ENCODE peak calls at places on chromosome 7, in eight cellular contexts. One of them, this sample, is unnamed.

GRCh38 chr7:132076301-132077049 is 499.8 kb downstream of the PLXNA4 start:
- DNase-seq in K562: no peak
- DNase-seq in stomach: no peak
- DNase-seq in suprapubic skin: no peak
- DNase-seq in transverse colon: no peak
- DNase-seq in upper lobe of left lung: no peak
- DNase-seq in ovary: no peak
- DNase-seq in HepG2: no peak
- DNase-seq in this sample: no peak

GRCh38 chr7:157579425-157579824 is 242.6 kb downstream of the DNAJB6 start:
- DNase-seq in K562: no peak
- DNase-seq in upper lobe of left lung: no peak
- DNase-seq in ovary: no peak
- DNase-seq in suprapubic skin: no peak
- DNase-seq in HepG2: no peak
- DNase-seq in stomach: no peak
- DNase-seq in transverse colon: peak; percentile 57
- DNase-seq in this sample: no peak

GRCh38 chr7:157541295-157541608 is 204.4 kb downstream of the DNAJB6 start:
- DNase-seq in HepG2: no peak
- DNase-seq in transverse colon: no peak
- DNase-seq in K562: no peak
- DNase-seq in suprapubic skin: peak; percentile 29
- DNase-seq in stomach: no peak
- DNase-seq in upper lobe of left lung: no peak
- DNase-seq in ovary: no peak
- DNase-seq in this sample: peak; percentile 50

GRCh38 chr7:17121671-17122070 is 176.8 kb upstream of the AHR start:
- DNase-seq in HepG2: no peak
- DNase-seq in transverse colon: no peak
- DNase-seq in stomach: no peak
- DNase-seq in upper lobe of left lung: no peak
- DNase-seq in K562: no peak
- DNase-seq in suprapubic skin: no peak
- DNase-seq in ovary: no peak
- DNase-seq in this sample: no peak

GRCh38 chr7:90180011-90180585 is 25.8 kb downstream of the STEAP1 start:
- DNase-seq in ovary: no peak
- DNase-seq in stomach: no peak
- DNase-seq in HepG2: peak; percentile 35
- DNase-seq in K562: no peak
- DNase-seq in upper lobe of left lung: no peak
- DNase-seq in suprapubic skin: no peak
- DNase-seq in transverse colon: no peak
- DNase-seq in this sample: no peak

GRCh38 chr7:93890464-93891068 is at the start of gene TFPI2:
- DNase-seq in suprapubic skin: no peak
- DNase-seq in HepG2: peak; percentile 2
- DNase-seq in K562: no peak
- DNase-seq in transverse colon: peak; percentile 14
- DNase-seq in stomach: no peak
- DNase-seq in upper lobe of left lung: peak; percentile 87
- DNase-seq in ovary: peak; percentile 75
- DNase-seq in this sample: peak; percentile 69

GRCh38 chr7:74479961-74480829 is 26.5 kb downstream of the GTF2IRD1 start:
- DNase-seq in HepG2: peak; percentile 62
- DNase-seq in stomach: peak; percentile 86
- DNase-seq in suprapubic skin: peak; percentile 90
- DNase-seq in upper lobe of left lung: peak; percentile 91
- DNase-seq in K562: no peak
- DNase-seq in transverse colon: peak; percentile 79
- DNase-seq in ovary: peak; percentile 86
- DNase-seq in this sample: peak; percentile 96

GRCh38 chr7:108109216-108109908 is 20.8 kb downstream of the LAMB4 start:
- DNase-seq in upper lobe of left lung: no peak
- DNase-seq in HepG2: peak; percentile 34
- DNase-seq in ovary: no peak
- DNase-seq in K562: no peak
- DNase-seq in suprapubic skin: no peak
- DNase-seq in transverse colon: peak; percentile 16
- DNase-seq in stomach: no peak
- DNase-seq in this sample: no peak

GRCh38 chr7:149727541-149728476 is 45.6 kb downstream of the ZNF467 start:
- DNase-seq in suprapubic skin: no peak
- DNase-seq in transverse colon: no peak
- DNase-seq in stomach: no peak
- DNase-seq in upper lobe of left lung: no peak
- DNase-seq in K562: no peak
- DNase-seq in ovary: no peak
- DNase-seq in HepG2: no peak
- DNase-seq in this sample: peak; percentile 56

GRCh38 chr7:95335093-95335492 is 10.8 kb upstream of the PON1 start:
- DNase-seq in upper lobe of left lung: no peak
- DNase-seq in stomach: no peak
- DNase-seq in K562: no peak
- DNase-seq in HepG2: no peak
- DNase-seq in suprapubic skin: no peak
- DNase-seq in ovary: no peak
- DNase-seq in transverse colon: no peak
- DNase-seq in this sample: no peak

GRCh38 chr7:108497082-108497725 is 28.7 kb downstream of the PNPLA8 start:
- DNase-seq in transverse colon: peak; percentile 21
- DNase-seq in stomach: peak; percentile 54
- DNase-seq in K562: peak; percentile 70
- DNase-seq in HepG2: peak; percentile 52
- DNase-seq in ovary: no peak
- DNase-seq in upper lobe of left lung: no peak
- DNase-seq in suprapubic skin: no peak
- DNase-seq in this sample: no peak

GRCh38 chr7:41421056-41421455 is 281.8 kb downstream of the INHBA start:
- DNase-seq in ovary: no peak
- DNase-seq in upper lobe of left lung: no peak
- DNase-seq in HepG2: no peak
- DNase-seq in transverse colon: no peak
- DNase-seq in suprapubic skin: no peak
- DNase-seq in K562: no peak
- DNase-seq in stomach: no peak
- DNase-seq in this sample: no peak

GRCh38 chr7:135362871-135363270 is 129.2 kb downstream of the STRA8 start:
- DNase-seq in upper lobe of left lung: no peak
- DNase-seq in HepG2: no peak
- DNase-seq in ovary: no peak
- DNase-seq in transverse colon: no peak
- DNase-seq in suprapubic skin: no peak
- DNase-seq in K562: peak; percentile 31
- DNase-seq in stomach: no peak
- DNase-seq in this sample: no peak

GRCh38 chr7:95396136-95397032 is at the start of gene PON3:
- DNase-seq in stomach: peak; percentile 27
- DNase-seq in K562: peak; percentile 53
- DNase-seq in upper lobe of left lung: peak; percentile 92
- DNase-seq in suprapubic skin: no peak
- DNase-seq in HepG2: peak; percentile 68
- DNase-seq in transverse colon: peak; percentile 48
- DNase-seq in ovary: peak; percentile 73
- DNase-seq in this sample: peak; percentile 68

GRCh38 chr7:137978464-137979237 is 23.2 kb downstream of the CREB3L2 start:
- DNase-seq in suprapubic skin: no peak
- DNase-seq in ovary: no peak
- DNase-seq in upper lobe of left lung: no peak
- DNase-seq in stomach: no peak
- DNase-seq in transverse colon: peak; percentile 41
- DNase-seq in HepG2: no peak
- DNase-seq in K562: peak; percentile 62
- DNase-seq in this sample: peak; percentile 85

GRCh38 chr7:50146692-50147091 is 53.6 kb upstream of the ZPBP start:
- DNase-seq in ovary: no peak
- DNase-seq in K562: no peak
- DNase-seq in suprapubic skin: no peak
- DNase-seq in upper lobe of left lung: no peak
- DNase-seq in transverse colon: no peak
- DNase-seq in HepG2: no peak
- DNase-seq in stomach: no peak
- DNase-seq in this sample: no peak

GRCh38 chr7:50152486-50152885 is 59.4 kb upstream of the ZPBP start:
- DNase-seq in ovary: no peak
- DNase-seq in upper lobe of left lung: no peak
- DNase-seq in HepG2: no peak
- DNase-seq in suprapubic skin: no peak
- DNase-seq in stomach: no peak
- DNase-seq in K562: no peak
- DNase-seq in transverse colon: no peak
- DNase-seq in this sample: no peak

GRCh38 chr7:50147952-50148351 is 54.9 kb upstream of the ZPBP start:
- DNase-seq in ovary: no peak
- DNase-seq in suprapubic skin: no peak
- DNase-seq in K562: no peak
- DNase-seq in stomach: no peak
- DNase-seq in upper lobe of left lung: no peak
- DNase-seq in transverse colon: no peak
- DNase-seq in HepG2: no peak
- DNase-seq in this sample: no peak

GRCh38 chr7:50151661-50152060 is 58.6 kb upstream of the ZPBP start:
- DNase-seq in HepG2: no peak
- DNase-seq in suprapubic skin: no peak
- DNase-seq in K562: no peak
- DNase-seq in stomach: no peak
- DNase-seq in upper lobe of left lung: no peak
- DNase-seq in transverse colon: no peak
- DNase-seq in ovary: no peak
- DNase-seq in this sample: no peak

GRCh38 chr7:50149364-50149763 is 56.3 kb upstream of the ZPBP start:
- DNase-seq in stomach: no peak
- DNase-seq in suprapubic skin: no peak
- DNase-seq in transverse colon: no peak
- DNase-seq in K562: no peak
- DNase-seq in HepG2: no peak
- DNase-seq in ovary: no peak
- DNase-seq in upper lobe of left lung: no peak
- DNase-seq in this sample: no peak
- H3K27ac ChIP-seq in stomach: no peak overlapping the region
- H3K27ac ChIP-seq in suprapubic skin: no peak overlapping the region
- H3K27ac ChIP-seq in transverse colon: no peak overlapping the region
- H3K27ac ChIP-seq in K562: no peak overlapping the region
- H3K27ac ChIP-seq in HepG2: no peak overlapping the region
- H3K27ac ChIP-seq in ovary: no peak overlapping the region
- H3K27ac ChIP-seq in upper lobe of left lung: no peak overlapping the region
- H3K27ac ChIP-seq in this sample: no peak overlapping the region

DNA sequence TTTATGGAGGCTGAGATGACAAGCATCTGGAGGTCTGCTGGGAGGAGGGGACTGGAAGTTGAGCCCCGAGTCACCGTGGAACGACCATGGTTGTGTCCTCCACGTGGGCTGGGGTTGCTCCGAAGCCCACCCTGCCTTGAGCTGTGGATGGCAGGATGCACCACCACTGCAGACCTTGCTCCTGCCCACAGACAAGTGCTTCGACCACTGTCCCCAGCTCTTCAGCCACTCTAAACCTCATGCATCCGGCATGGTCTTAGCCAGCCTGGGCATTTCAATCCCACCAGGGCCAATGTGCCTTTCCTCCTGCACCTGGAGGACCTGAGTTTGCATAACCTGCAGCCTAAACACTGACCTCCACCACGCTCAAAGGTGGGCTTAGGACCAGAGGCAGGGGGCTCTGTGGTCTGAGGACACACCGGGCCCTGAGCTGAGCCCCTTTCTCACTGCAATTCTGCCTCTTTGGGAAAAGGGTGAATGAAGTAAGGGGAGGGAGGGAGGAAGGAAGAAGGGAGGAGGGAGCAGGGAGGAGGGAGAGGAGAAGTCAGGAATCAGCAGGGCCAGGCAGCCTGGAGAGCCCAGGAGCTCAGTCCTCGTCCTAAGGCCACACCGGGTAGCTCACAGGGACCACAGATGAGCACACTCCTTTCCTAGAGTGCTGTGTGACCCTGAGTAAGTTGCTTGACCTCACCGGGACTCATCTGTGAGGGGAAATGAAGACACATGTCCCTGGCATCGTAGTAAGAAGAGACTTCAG is 44.8 kb upstream of the DNAAF5 start:
- DNase-seq in suprapubic skin: peak; percentile 21
- DNase-seq in upper lobe of left lung: no peak
- DNase-seq in K562: no peak
- DNase-seq in HepG2: no peak
- DNase-seq in ovary: peak; percentile 22
- DNase-seq in transverse colon: no peak
- DNase-seq in stomach: no peak
- DNase-seq in this sample: peak; percentile 46
- H3K36me3 ChIP-seq in suprapubic skin: peaks cover 19% of the 10 kb centered on the region
- H3K36me3 ChIP-seq in upper lobe of left lung: peaks cover 9% of the 10 kb centered on the region
- H3K36me3 ChIP-seq in K562: peaks cover 30% of the 10 kb centered on the region
- H3K36me3 ChIP-seq in HepG2: peaks cover 7% of the 10 kb centered on the region
- H3K36me3 ChIP-seq in ovary: no peaks in the 10 kb centered on the region
- H3K36me3 ChIP-seq in transverse colon: no peaks in the 10 kb centered on the region
- H3K36me3 ChIP-seq in stomach: peaks cover 49% of the 10 kb centered on the region
- H3K36me3 ChIP-seq in this sample: no peaks in the 10 kb centered on the region

GRCh38 chr7:434891-435486 is 84.7 kb downstream of the PDGFA start:
- DNase-seq in ovary: no peak
- DNase-seq in HepG2: peak; percentile 75
- DNase-seq in transverse colon: peak; percentile 24
- DNase-seq in K562: no peak
- DNase-seq in stomach: no peak
- DNase-seq in upper lobe of left lung: peak; percentile 52
- DNase-seq in suprapubic skin: no peak
- DNase-seq in this sample: no peak
- TF ChIP-seq EP300 in ovary: no peak
- TF ChIP-seq EP300 in HepG2: no peak
- TF ChIP-seq EP300 in transverse colon: no peak
- TF ChIP-seq EP300 in K562: no peak
- TF ChIP-seq EP300 in stomach: no peak
- TF ChIP-seq EP300 in upper lobe of left lung: no peak
- TF ChIP-seq EP300 in suprapubic skin: no peak
- TF ChIP-seq EP300 in this sample: no peak

GRCh38 chr7:42493436-42494198 is 256.6 kb upstream of the GLI3 start:
- DNase-seq in upper lobe of left lung: peak; percentile 91
- DNase-seq in ovary: peak; percentile 89
- DNase-seq in K562: peak; percentile 17
- DNase-seq in stomach: peak; percentile 40
- DNase-seq in suprapubic skin: peak; percentile 88
- DNase-seq in transverse colon: peak; percentile 68
- DNase-seq in HepG2: no peak
- DNase-seq in this sample: peak; percentile 94

GRCh38 chr7:42495251-42495650 is 258.2 kb upstream of the GLI3 start:
- DNase-seq in transverse colon: no peak
- DNase-seq in ovary: no peak
- DNase-seq in upper lobe of left lung: no peak
- DNase-seq in stomach: no peak
- DNase-seq in K562: no peak
- DNase-seq in suprapubic skin: no peak
- DNase-seq in HepG2: no peak
- DNase-seq in this sample: no peak

GRCh38 chr7:42492895-42493294 is 255.9 kb upstream of the GLI3 start:
- DNase-seq in upper lobe of left lung: no peak
- DNase-seq in HepG2: no peak
- DNase-seq in suprapubic skin: no peak
- DNase-seq in ovary: no peak
- DNase-seq in stomach: no peak
- DNase-seq in transverse colon: no peak
- DNase-seq in K562: no peak
- DNase-seq in this sample: no peak

GRCh38 chr7:42494199-42494710 is 257.2 kb upstream of the GLI3 start:
- DNase-seq in ovary: no peak
- DNase-seq in suprapubic skin: no peak
- DNase-seq in stomach: no peak
- DNase-seq in HepG2: no peak
- DNase-seq in transverse colon: no peak
- DNase-seq in upper lobe of left lung: no peak
- DNase-seq in K562: no peak
- DNase-seq in this sample: no peak

GRCh38 chr7:42494722-42495121 is 257.7 kb upstream of the GLI3 start:
- DNase-seq in transverse colon: no peak
- DNase-seq in HepG2: no peak
- DNase-seq in stomach: no peak
- DNase-seq in suprapubic skin: no peak
- DNase-seq in upper lobe of left lung: no peak
- DNase-seq in K562: no peak
- DNase-seq in ovary: no peak
- DNase-seq in this sample: no peak
- H3K27ac ChIP-seq in transverse colon: peak overlapping the region; percentile 76
- H3K27ac ChIP-seq in HepG2: no peak overlapping the region
- H3K27ac ChIP-seq in stomach: peak overlapping the region; percentile 71
- H3K27ac ChIP-seq in suprapubic skin: peak overlapping the region; percentile 26
- H3K27ac ChIP-seq in upper lobe of left lung: peak overlapping the region; percentile 73
- H3K27ac ChIP-seq in K562: no peak overlapping the region
- H3K27ac ChIP-seq in ovary: no peak overlapping the region
- H3K27ac ChIP-seq in this sample: peak overlapping the region; percentile 90